ENCODE peak calls at places on chromosomes 13 and 19, in seven cellular contexts. One of them, this sample, is unnamed.

GRCh38 chr13:75787249-75787940 is 151.3 kb downstream of the LMO7 start:
- DNase-seq in cardiac fibroblast: peak; percentile 63
- DNase-seq in head of caudate nucleus: peak; percentile 55
- DNase-seq in stimulated activated naive CD8-positive, alpha-beta T cell treated with anti-CD3 and anti-CD28 coated beads, Interleukin-15, Interleukin-2, amounts not matched to agents 100 U/mL and 50 U/mL, for 24 hours: no peak
- DNase-seq in amniotic epithelial cell: peak; percentile 33
- DNase-seq in activated T-cell treated with anti-CD3 and anti-CD28 coated beads for 24 hours: no peak
- DNase-seq in CD4-positive, alpha-beta memory T cell: no peak
- DNase-seq in this sample: peak; percentile 46

GRCh38 chr19:56740478-56740877 is 68.9 kb upstream of the ZNF835 start:
- DNase-seq in head of caudate nucleus: peak; percentile 30
- DNase-seq in CD4-positive, alpha-beta memory T cell: no peak
- DNase-seq in activated T-cell treated with anti-CD3 and anti-CD28 coated beads for 24 hours: no peak
- DNase-seq in amniotic epithelial cell: no peak
- DNase-seq in cardiac fibroblast: no peak
- DNase-seq in stimulated activated naive CD8-positive, alpha-beta T cell treated with anti-CD3 and anti-CD28 coated beads, Interleukin-15, Interleukin-2, amounts not matched to agents 100 U/mL and 50 U/mL, for 24 hours: no peak
- DNase-seq in this sample: no peak

GRCh38 chr13:50594276-50594970 is 249.1 kb downstream of the DLEU7 start:
- DNase-seq in CD4-positive, alpha-beta memory T cell: no peak
- DNase-seq in cardiac fibroblast: no peak
- DNase-seq in activated T-cell treated with anti-CD3 and anti-CD28 coated beads for 24 hours: peak; percentile 10
- DNase-seq in amniotic epithelial cell: no peak
- DNase-seq in head of caudate nucleus: no peak
- DNase-seq in stimulated activated naive CD8-positive, alpha-beta T cell treated with anti-CD3 and anti-CD28 coated beads, Interleukin-15, Interleukin-2, amounts not matched to agents 100 U/mL and 50 U/mL, for 24 hours: peak; percentile 65
- DNase-seq in this sample: no peak

GRCh38 chr13:78326608-78327007 is 276.7 kb downstream of the POU4F1 start:
- DNase-seq in CD4-positive, alpha-beta memory T cell: no peak
- DNase-seq in amniotic epithelial cell: no peak
- DNase-seq in cardiac fibroblast: peak; percentile 33
- DNase-seq in stimulated activated naive CD8-positive, alpha-beta T cell treated with anti-CD3 and anti-CD28 coated beads, Interleukin-15, Interleukin-2, amounts not matched to agents 100 U/mL and 50 U/mL, for 24 hours: no peak
- DNase-seq in activated T-cell treated with anti-CD3 and anti-CD28 coated beads for 24 hours: no peak
- DNase-seq in head of caudate nucleus: no peak
- DNase-seq in this sample: peak; percentile 19

GRCh38 chr19:42185281-42185680 is 32.2 kb downstream of the DEDD2 start:
- DNase-seq in cardiac fibroblast: peak; percentile 18
- DNase-seq in activated T-cell treated with anti-CD3 and anti-CD28 coated beads for 24 hours: no peak
- DNase-seq in amniotic epithelial cell: no peak
- DNase-seq in head of caudate nucleus: no peak
- DNase-seq in stimulated activated naive CD8-positive, alpha-beta T cell treated with anti-CD3 and anti-CD28 coated beads, Interleukin-15, Interleukin-2, amounts not matched to agents 100 U/mL and 50 U/mL, for 24 hours: no peak
- DNase-seq in CD4-positive, alpha-beta memory T cell: peak; percentile 63
- DNase-seq in this sample: no peak

GRCh38 chr13:47598340-47598911 is 402.6 kb downstream of the SUCLA2 start:
- DNase-seq in cardiac fibroblast: peak; percentile 24
- DNase-seq in CD4-positive, alpha-beta memory T cell: no peak
- DNase-seq in amniotic epithelial cell: peak; percentile 4
- DNase-seq in head of caudate nucleus: no peak
- DNase-seq in stimulated activated naive CD8-positive, alpha-beta T cell treated with anti-CD3 and anti-CD28 coated beads, Interleukin-15, Interleukin-2, amounts not matched to agents 100 U/mL and 50 U/mL, for 24 hours: no peak
- DNase-seq in activated T-cell treated with anti-CD3 and anti-CD28 coated beads for 24 hours: no peak
- DNase-seq in this sample: no peak

GRCh38 chr19:51157265-51157664 is 15.2 kb downstream of the SIGLEC7 start:
- DNase-seq in cardiac fibroblast: no peak
- DNase-seq in amniotic epithelial cell: no peak
- DNase-seq in head of caudate nucleus: no peak
- DNase-seq in stimulated activated naive CD8-positive, alpha-beta T cell treated with anti-CD3 and anti-CD28 coated beads, Interleukin-15, Interleukin-2, amounts not matched to agents 100 U/mL and 50 U/mL, for 24 hours: no peak
- DNase-seq in CD4-positive, alpha-beta memory T cell: no peak
- DNase-seq in activated T-cell treated with anti-CD3 and anti-CD28 coated beads for 24 hours: no peak
- DNase-seq in this sample: no peak

GRCh38 chr13:42028113-42028799 is 20.2 kb upstream of the DGKH start:
- DNase-seq in head of caudate nucleus: no peak
- DNase-seq in amniotic epithelial cell: no peak
- DNase-seq in cardiac fibroblast: no peak
- DNase-seq in stimulated activated naive CD8-positive, alpha-beta T cell treated with anti-CD3 and anti-CD28 coated beads, Interleukin-15, Interleukin-2, amounts not matched to agents 100 U/mL and 50 U/mL, for 24 hours: no peak
- DNase-seq in CD4-positive, alpha-beta memory T cell: no peak
- DNase-seq in activated T-cell treated with anti-CD3 and anti-CD28 coated beads for 24 hours: no peak
- DNase-seq in this sample: no peak

GRCh38 chr13:39870197-39870746 is 214.8 kb downstream of the COG6 start:
- DNase-seq in cardiac fibroblast: peak; percentile 20
- DNase-seq in CD4-positive, alpha-beta memory T cell: no peak
- DNase-seq in amniotic epithelial cell: no peak
- DNase-seq in head of caudate nucleus: no peak
- DNase-seq in activated T-cell treated with anti-CD3 and anti-CD28 coated beads for 24 hours: no peak
- DNase-seq in stimulated activated naive CD8-positive, alpha-beta T cell treated with anti-CD3 and anti-CD28 coated beads, Interleukin-15, Interleukin-2, amounts not matched to agents 100 U/mL and 50 U/mL, for 24 hours: no peak
- DNase-seq in this sample: no peak

GRCh38 chr13:101751488-101751887 is 299.0 kb downstream of the ITGBL1 start:
- DNase-seq in cardiac fibroblast: peak; percentile 95
- DNase-seq in amniotic epithelial cell: peak; percentile 99
- DNase-seq in activated T-cell treated with anti-CD3 and anti-CD28 coated beads for 24 hours: no peak
- DNase-seq in head of caudate nucleus: no peak
- DNase-seq in stimulated activated naive CD8-positive, alpha-beta T cell treated with anti-CD3 and anti-CD28 coated beads, Interleukin-15, Interleukin-2, amounts not matched to agents 100 U/mL and 50 U/mL, for 24 hours: no peak
- DNase-seq in CD4-positive, alpha-beta memory T cell: no peak
- DNase-seq in this sample: peak; percentile 70

GRCh38 chr19:38707512-38708114 is 36.7 kb downstream of the CAPN12 start:
- DNase-seq in activated T-cell treated with anti-CD3 and anti-CD28 coated beads for 24 hours: no peak
- DNase-seq in cardiac fibroblast: peak; percentile 68
- DNase-seq in head of caudate nucleus: no peak
- DNase-seq in CD4-positive, alpha-beta memory T cell: no peak
- DNase-seq in stimulated activated naive CD8-positive, alpha-beta T cell treated with anti-CD3 and anti-CD28 coated beads, Interleukin-15, Interleukin-2, amounts not matched to agents 100 U/mL and 50 U/mL, for 24 hours: no peak
- DNase-seq in amniotic epithelial cell: peak; percentile 52
- DNase-seq in this sample: no peak

GRCh38 chr13:100954430-100955361 is 280.1 kb upstream of the TMTC4 start:
- DNase-seq in CD4-positive, alpha-beta memory T cell: no peak
- DNase-seq in head of caudate nucleus: no peak
- DNase-seq in stimulated activated naive CD8-positive, alpha-beta T cell treated with anti-CD3 and anti-CD28 coated beads, Interleukin-15, Interleukin-2, amounts not matched to agents 100 U/mL and 50 U/mL, for 24 hours: no peak
- DNase-seq in activated T-cell treated with anti-CD3 and anti-CD28 coated beads for 24 hours: no peak
- DNase-seq in cardiac fibroblast: no peak
- DNase-seq in amniotic epithelial cell: no peak
- DNase-seq in this sample: no peak

GRCh38 chr13:40275636-40276035 is 390.8 kb downstream of the FOXO1 start:
- DNase-seq in head of caudate nucleus: no peak
- DNase-seq in stimulated activated naive CD8-positive, alpha-beta T cell treated with anti-CD3 and anti-CD28 coated beads, Interleukin-15, Interleukin-2, amounts not matched to agents 100 U/mL and 50 U/mL, for 24 hours: no peak
- DNase-seq in CD4-positive, alpha-beta memory T cell: no peak
- DNase-seq in cardiac fibroblast: peak; percentile 65
- DNase-seq in amniotic epithelial cell: peak; percentile 67
- DNase-seq in activated T-cell treated with anti-CD3 and anti-CD28 coated beads for 24 hours: no peak
- DNase-seq in this sample: peak; percentile 18

GRCh38 chr13:41905600-41906254 is 55.2 kb downstream of the VWA8 start:
- DNase-seq in activated T-cell treated with anti-CD3 and anti-CD28 coated beads for 24 hours: no peak
- DNase-seq in amniotic epithelial cell: peak; percentile 65
- DNase-seq in CD4-positive, alpha-beta memory T cell: peak; percentile 46
- DNase-seq in cardiac fibroblast: peak; percentile 55
- DNase-seq in stimulated activated naive CD8-positive, alpha-beta T cell treated with anti-CD3 and anti-CD28 coated beads, Interleukin-15, Interleukin-2, amounts not matched to agents 100 U/mL and 50 U/mL, for 24 hours: no peak
- DNase-seq in head of caudate nucleus: no peak
- DNase-seq in this sample: no peak

GRCh38 chr19:2302319-2303208 is 5.4 kb downstream of the LINGO3 start:
- DNase-seq in activated T-cell treated with anti-CD3 and anti-CD28 coated beads for 24 hours: no peak
- DNase-seq in amniotic epithelial cell: peak; percentile 16
- DNase-seq in CD4-positive, alpha-beta memory T cell: no peak
- DNase-seq in cardiac fibroblast: peak; percentile 55
- DNase-seq in head of caudate nucleus: peak; percentile 82
- DNase-seq in stimulated activated naive CD8-positive, alpha-beta T cell treated with anti-CD3 and anti-CD28 coated beads, Interleukin-15, Interleukin-2, amounts not matched to agents 100 U/mL and 50 U/mL, for 24 hours: no peak
- DNase-seq in this sample: no peak

GRCh38 chr19:51025809-51026553 is 435 bp downstream of the KLK11 start:
- DNase-seq in head of caudate nucleus: no peak
- DNase-seq in stimulated activated naive CD8-positive, alpha-beta T cell treated with anti-CD3 and anti-CD28 coated beads, Interleukin-15, Interleukin-2, amounts not matched to agents 100 U/mL and 50 U/mL, for 24 hours: no peak
- DNase-seq in activated T-cell treated with anti-CD3 and anti-CD28 coated beads for 24 hours: no peak
- DNase-seq in amniotic epithelial cell: no peak
- DNase-seq in CD4-positive, alpha-beta memory T cell: no peak
- DNase-seq in cardiac fibroblast: no peak
- DNase-seq in this sample: no peak

GRCh38 chr13:46575843-46576242 is 22.9 kb downstream of the LRCH1 start:
- DNase-seq in cardiac fibroblast: peak; percentile 88
- DNase-seq in activated T-cell treated with anti-CD3 and anti-CD28 coated beads for 24 hours: no peak
- DNase-seq in head of caudate nucleus: no peak
- DNase-seq in stimulated activated naive CD8-positive, alpha-beta T cell treated with anti-CD3 and anti-CD28 coated beads, Interleukin-15, Interleukin-2, amounts not matched to agents 100 U/mL and 50 U/mL, for 24 hours: no peak
- DNase-seq in amniotic epithelial cell: peak; percentile 53
- DNase-seq in CD4-positive, alpha-beta memory T cell: no peak
- DNase-seq in this sample: no peak

GRCh38 chr13:110713981-110714797 is 689 bp downstream of the ING1 start:
- DNase-seq in amniotic epithelial cell: peak; percentile 45
- DNase-seq in head of caudate nucleus: peak; percentile 71
- DNase-seq in stimulated activated naive CD8-positive, alpha-beta T cell treated with anti-CD3 and anti-CD28 coated beads, Interleukin-15, Interleukin-2, amounts not matched to agents 100 U/mL and 50 U/mL, for 24 hours: peak; percentile 75
- DNase-seq in cardiac fibroblast: peak; percentile 50
- DNase-seq in CD4-positive, alpha-beta memory T cell: peak; percentile 80
- DNase-seq in activated T-cell treated with anti-CD3 and anti-CD28 coated beads for 24 hours: peak; percentile 51
- DNase-seq in this sample: no peak

GRCh38 chr19:2416321-2417097 is 10.9 kb downstream of the TIMM13 start:
- DNase-seq in amniotic epithelial cell: no peak
- DNase-seq in head of caudate nucleus: no peak
- DNase-seq in activated T-cell treated with anti-CD3 and anti-CD28 coated beads for 24 hours: no peak
- DNase-seq in stimulated activated naive CD8-positive, alpha-beta T cell treated with anti-CD3 and anti-CD28 coated beads, Interleukin-15, Interleukin-2, amounts not matched to agents 100 U/mL and 50 U/mL, for 24 hours: no peak
- DNase-seq in CD4-positive, alpha-beta memory T cell: no peak
- DNase-seq in cardiac fibroblast: no peak
- DNase-seq in this sample: no peak

GRCh38 chr13:99601535-99601934 is 100.3 kb downstream of the TM9SF2 start:
- DNase-seq in stimulated activated naive CD8-positive, alpha-beta T cell treated with anti-CD3 and anti-CD28 coated beads, Interleukin-15, Interleukin-2, amounts not matched to agents 100 U/mL and 50 U/mL, for 24 hours: no peak
- DNase-seq in head of caudate nucleus: no peak
- DNase-seq in cardiac fibroblast: no peak
- DNase-seq in amniotic epithelial cell: no peak
- DNase-seq in CD4-positive, alpha-beta memory T cell: no peak
- DNase-seq in activated T-cell treated with anti-CD3 and anti-CD28 coated beads for 24 hours: no peak
- DNase-seq in this sample: no peak

GRCh38 chr13:108342369-108343289 is 73.1 kb downstream of the TNFSF13B start:
- DNase-seq in head of caudate nucleus: peak; percentile 38
- DNase-seq in cardiac fibroblast: peak; percentile 68
- DNase-seq in stimulated activated naive CD8-positive, alpha-beta T cell treated with anti-CD3 and anti-CD28 coated beads, Interleukin-15, Interleukin-2, amounts not matched to agents 100 U/mL and 50 U/mL, for 24 hours: no peak
- DNase-seq in CD4-positive, alpha-beta memory T cell: peak; percentile 40
- DNase-seq in amniotic epithelial cell: peak; percentile 56
- DNase-seq in activated T-cell treated with anti-CD3 and anti-CD28 coated beads for 24 hours: no peak
- DNase-seq in this sample: no peak

GRCh38 chr13:20843177-20843576 is 59.4 kb downstream of the XPO4 start:
- DNase-seq in activated T-cell treated with anti-CD3 and anti-CD28 coated beads for 24 hours: no peak
- DNase-seq in stimulated activated naive CD8-positive, alpha-beta T cell treated with anti-CD3 and anti-CD28 coated beads, Interleukin-15, Interleukin-2, amounts not matched to agents 100 U/mL and 50 U/mL, for 24 hours: no peak
- DNase-seq in CD4-positive, alpha-beta memory T cell: no peak
- DNase-seq in head of caudate nucleus: no peak
- DNase-seq in cardiac fibroblast: peak; percentile 71
- DNase-seq in amniotic epithelial cell: no peak
- DNase-seq in this sample: no peak

GRCh38 chr19:6274756-6275155 is 5.0 kb downstream of the MLLT1 start:
- DNase-seq in cardiac fibroblast: no peak
- DNase-seq in stimulated activated naive CD8-positive, alpha-beta T cell treated with anti-CD3 and anti-CD28 coated beads, Interleukin-15, Interleukin-2, amounts not matched to agents 100 U/mL and 50 U/mL, for 24 hours: no peak
- DNase-seq in activated T-cell treated with anti-CD3 and anti-CD28 coated beads for 24 hours: no peak
- DNase-seq in CD4-positive, alpha-beta memory T cell: no peak
- DNase-seq in head of caudate nucleus: no peak
- DNase-seq in amniotic epithelial cell: no peak
- DNase-seq in this sample: no peak

This sample was measured in non-pigmented ciliary epithelial cell.